ENCODE peak calls at places on chromosomes 3 and 15, in seven cellular contexts. One of them, this sample, is unnamed.

GRCh38 chr3:72488736-72489030 is 359.6 kb downstream of the SHQ1 start:
- DNase-seq in HCT116: no peak
- DNase-seq in GM13977: no peak
- DNase-seq in AG09319: no peak
- DNase-seq in kidney: no peak
- DNase-seq in astrocyte of the spinal cord: peak
- DNase-seq in WTC11: no peak
- DNase-seq in this sample: no peak

GRCh38 chr3:191143224-191143623 is 55.8 kb upstream of the OSTN start:
- DNase-seq in HCT116: no peak
- DNase-seq in GM13977: no peak
- DNase-seq in AG09319: no peak
- DNase-seq in kidney: no peak
- DNase-seq in astrocyte of the spinal cord: no peak
- DNase-seq in WTC11: no peak
- DNase-seq in this sample: no peak

GRCh38 chr15:47194718-47195117 is 522.6 kb upstream of the SEMA6D start:
- DNase-seq in HCT116: no peak
- DNase-seq in GM13977: no peak
- DNase-seq in AG09319: peak
- DNase-seq in kidney: no peak
- DNase-seq in astrocyte of the spinal cord: peak
- DNase-seq in WTC11: no peak
- DNase-seq in this sample: no peak

GRCh38 chr15:51849866-51850265 is 20.4 kb downstream of the TMOD3 start:
- DNase-seq in HCT116: no peak
- DNase-seq in GM13977: no peak
- DNase-seq in AG09319: no peak
- DNase-seq in kidney: no peak
- DNase-seq in astrocyte of the spinal cord: no peak
- DNase-seq in WTC11: no peak
- DNase-seq in this sample: no peak

GRCh38 chr3:58899159-58899952 is 150.5 kb downstream of the CFAP20DC start:
- DNase-seq in HCT116: no peak
- DNase-seq in GM13977: no peak
- DNase-seq in AG09319: peak
- DNase-seq in kidney: peak
- DNase-seq in astrocyte of the spinal cord: peak
- DNase-seq in WTC11: no peak
- DNase-seq in this sample: peak

GRCh38 chr3:97940034-97940433 is 32.2 kb downstream of the RIOX2 start:
- DNase-seq in HCT116: peak
- DNase-seq in GM13977: no peak
- DNase-seq in AG09319: no peak
- DNase-seq in kidney: no peak
- DNase-seq in astrocyte of the spinal cord: no peak
- DNase-seq in WTC11: no peak
- DNase-seq in this sample: no peak

GRCh38 chr15:66472176-66472999 is 25.2 kb downstream of the SNAPC5 start:
- DNase-seq in HCT116: no peak
- DNase-seq in GM13977: peak
- DNase-seq in AG09319: peak
- DNase-seq in kidney: no peak
- DNase-seq in astrocyte of the spinal cord: peak
- DNase-seq in WTC11: no peak
- DNase-seq in this sample: peak

GRCh38 chr3:51715231-51716058 is 8.6 kb downstream of the GRM2 start:
- DNase-seq in HCT116: no peak
- DNase-seq in GM13977: no peak
- DNase-seq in AG09319: no peak
- DNase-seq in kidney: peak
- DNase-seq in astrocyte of the spinal cord: no peak
- DNase-seq in WTC11: peak
- DNase-seq in this sample: no peak

GRCh38 chr3:9947025-9947995 is 4.9 kb downstream of the PRRT3 start:
- DNase-seq in HCT116: peak
- DNase-seq in GM13977: no peak
- DNase-seq in AG09319: no peak
- DNase-seq in kidney: peak
- DNase-seq in astrocyte of the spinal cord: peak
- DNase-seq in WTC11: peak
- DNase-seq in this sample: peak

GRCh38 chr15:38671675-38672141 is 107.1 kb upstream of the RASGRP1 start:
- DNase-seq in HCT116: no peak
- DNase-seq in GM13977: no peak
- DNase-seq in AG09319: no peak
- DNase-seq in kidney: no peak
- DNase-seq in astrocyte of the spinal cord: no peak
- DNase-seq in WTC11: no peak
- DNase-seq in this sample: no peak

GRCh38 chr15:59296181-59296617 is 76.5 kb downstream of the MYO1E start:
- DNase-seq in HCT116: no peak
- DNase-seq in GM13977: no peak
- DNase-seq in AG09319: no peak
- DNase-seq in kidney: no peak
- DNase-seq in astrocyte of the spinal cord: peak
- DNase-seq in WTC11: no peak
- DNase-seq in this sample: no peak

GRCh38 chr3:166123576-166123975 is 286.4 kb upstream of the BCHE start:
- DNase-seq in HCT116: no peak
- DNase-seq in GM13977: no peak
- DNase-seq in AG09319: no peak
- DNase-seq in kidney: no peak
- DNase-seq in astrocyte of the spinal cord: peak
- DNase-seq in WTC11: no peak
- DNase-seq in this sample: no peak

GRCh38 chr3:132756108-132756650 is 34.0 kb upstream of the NPHP3 start:
- DNase-seq in HCT116: no peak
- DNase-seq in GM13977: no peak
- DNase-seq in AG09319: no peak
- DNase-seq in kidney: no peak
- DNase-seq in astrocyte of the spinal cord: no peak
- DNase-seq in WTC11: no peak
- DNase-seq in this sample: no peak

GRCh38 chr3:35970793-35971192 is 331.5 kb downstream of the ARPP21 start:
- DNase-seq in HCT116: no peak
- DNase-seq in GM13977: no peak
- DNase-seq in AG09319: no peak
- DNase-seq in kidney: no peak
- DNase-seq in astrocyte of the spinal cord: no peak
- DNase-seq in WTC11: no peak
- DNase-seq in this sample: no peak

GRCh38 chr3:13495921-13496723 is 16.0 kb downstream of the HDAC11 start:
- DNase-seq in HCT116: peak
- DNase-seq in GM13977: peak
- DNase-seq in AG09319: peak
- DNase-seq in kidney: peak
- DNase-seq in astrocyte of the spinal cord: peak
- DNase-seq in WTC11: peak
- DNase-seq in this sample: peak

GRCh38 chr15:67878647-67879293 is 38.9 kb upstream of the RNU6-1 start:
- DNase-seq in HCT116: no peak
- DNase-seq in GM13977: no peak
- DNase-seq in AG09319: no peak
- DNase-seq in kidney: no peak
- DNase-seq in astrocyte of the spinal cord: no peak
- DNase-seq in WTC11: no peak
- DNase-seq in this sample: no peak

GRCh38 chr3:11584570-11584969 is 59.1 kb downstream of the VGLL4 start:
- DNase-seq in HCT116: no peak
- DNase-seq in GM13977: no peak
- DNase-seq in AG09319: no peak
- DNase-seq in kidney: no peak
- DNase-seq in astrocyte of the spinal cord: no peak
- DNase-seq in WTC11: no peak
- DNase-seq in this sample: no peak

GRCh38 chr3:157063926-157064325 is 96.0 kb downstream of the CCNL1 start:
- DNase-seq in HCT116: no peak
- DNase-seq in GM13977: no peak
- DNase-seq in AG09319: peak
- DNase-seq in kidney: no peak
- DNase-seq in astrocyte of the spinal cord: peak
- DNase-seq in WTC11: no peak
- DNase-seq in this sample: no peak

GRCh38 chr3:157856078-157856939 is 249.9 kb downstream of the SHOX2 start:
- DNase-seq in HCT116: peak
- DNase-seq in GM13977: no peak
- DNase-seq in AG09319: no peak
- DNase-seq in kidney: no peak
- DNase-seq in astrocyte of the spinal cord: no peak
- DNase-seq in WTC11: no peak
- DNase-seq in this sample: no peak

GRCh38 chr3:36693670-36694069 is 70.7 kb downstream of the DCLK3 start:
- DNase-seq in HCT116: no peak
- DNase-seq in GM13977: no peak
- DNase-seq in AG09319: no peak
- DNase-seq in kidney: no peak
- DNase-seq in astrocyte of the spinal cord: no peak
- DNase-seq in WTC11: no peak
- DNase-seq in this sample: no peak

GRCh38 chr15:31255732-31256384 is 70.8 kb upstream of the KLF13 start:
- DNase-seq in HCT116: no peak
- DNase-seq in GM13977: peak
- DNase-seq in AG09319: no peak
- DNase-seq in kidney: peak
- DNase-seq in astrocyte of the spinal cord: no peak
- DNase-seq in WTC11: no peak
- DNase-seq in this sample: no peak

GRCh38 chr15:36469567-36469966 is 109.9 kb upstream of the CDIN1 start:
- DNase-seq in HCT116: no peak
- DNase-seq in GM13977: no peak
- DNase-seq in AG09319: no peak
- DNase-seq in kidney: no peak
- DNase-seq in astrocyte of the spinal cord: peak
- DNase-seq in WTC11: no peak
- DNase-seq in this sample: no peak

GRCh38 chr15:38040615-38041014 is 106.2 kb downstream of the TMCO5A start:
- DNase-seq in HCT116: no peak
- DNase-seq in GM13977: no peak
- DNase-seq in AG09319: no peak
- DNase-seq in kidney: no peak
- DNase-seq in astrocyte of the spinal cord: no peak
- DNase-seq in WTC11: no peak
- DNase-seq in this sample: no peak

GRCh38 chr3:127556565-127556964 is 34.0 kb downstream of the TPRA1 start:
- DNase-seq in HCT116: no peak
- DNase-seq in GM13977: no peak
- DNase-seq in AG09319: no peak
- DNase-seq in kidney: peak
- DNase-seq in astrocyte of the spinal cord: no peak
- DNase-seq in WTC11: peak
- DNase-seq in this sample: peak
- TF ChIP-seq CTCF in HCT116: peak
- TF ChIP-seq CTCF in GM13977: no peak
- TF ChIP-seq CTCF in AG09319: peak
- TF ChIP-seq CTCF in kidney: no peak
- TF ChIP-seq CTCF in astrocyte of the spinal cord: peak
- TF ChIP-seq CTCF in WTC11: no peak
- TF ChIP-seq CTCF in this sample: no peak

GRCh38 chr3:109113361-109113760 is 4.6 kb downstream of the MORC1 start:
- DNase-seq in HCT116: no peak
- DNase-seq in GM13977: no peak
- DNase-seq in AG09319: no peak
- DNase-seq in kidney: no peak
- DNase-seq in astrocyte of the spinal cord: no peak
- DNase-seq in WTC11: no peak
- DNase-seq in this sample: no peak

GRCh38 chr3:109118584-109118983 is 650 bp upstream of the MORC1 start:
- DNase-seq in HCT116: no peak
- DNase-seq in GM13977: no peak
- DNase-seq in AG09319: no peak
- DNase-seq in kidney: no peak
- DNase-seq in astrocyte of the spinal cord: no peak
- DNase-seq in WTC11: no peak
- DNase-seq in this sample: no peak

GRCh38 chr3:109115451-109115850 is 2.5 kb downstream of the MORC1 start:
- DNase-seq in HCT116: no peak
- DNase-seq in GM13977: no peak
- DNase-seq in AG09319: no peak
- DNase-seq in kidney: no peak
- DNase-seq in astrocyte of the spinal cord: peak
- DNase-seq in WTC11: no peak
- DNase-seq in this sample: no peak

GRCh38 chr3:109114746-109115145 is 3.2 kb downstream of the MORC1 start:
- DNase-seq in HCT116: no peak
- DNase-seq in GM13977: no peak
- DNase-seq in AG09319: no peak
- DNase-seq in kidney: no peak
- DNase-seq in astrocyte of the spinal cord: no peak
- DNase-seq in WTC11: no peak
- DNase-seq in this sample: no peak

DNA sequence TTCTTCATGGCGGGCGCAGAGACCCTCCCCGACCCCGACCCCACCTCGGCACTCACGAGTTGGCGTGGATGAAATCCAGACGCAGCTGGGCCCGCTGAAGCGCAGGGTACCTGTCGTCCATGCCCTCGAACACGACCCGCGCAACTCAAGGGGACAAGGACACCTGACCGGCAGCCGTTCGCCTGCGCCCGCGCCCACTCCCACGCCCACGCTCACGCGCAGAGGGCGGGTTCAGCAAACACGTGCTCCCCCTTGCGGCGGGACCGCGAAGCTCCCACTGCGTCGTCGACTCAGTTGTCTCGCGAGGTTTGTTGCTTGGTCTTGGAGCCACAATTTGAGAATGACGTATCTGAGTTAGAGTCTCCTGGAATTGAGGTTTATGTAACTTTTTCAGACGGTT is at the start of gene MORC1:
- DNase-seq in HCT116: no peak
- DNase-seq in GM13977: no peak
- DNase-seq in AG09319: no peak
- DNase-seq in kidney: peak
- DNase-seq in astrocyte of the spinal cord: no peak
- DNase-seq in WTC11: peak
- DNase-seq in this sample: no peak
- TF ChIP-seq CTCF in HCT116: no peak
- TF ChIP-seq CTCF in GM13977: no peak
- TF ChIP-seq CTCF in AG09319: no peak
- TF ChIP-seq CTCF in kidney: no peak
- TF ChIP-seq CTCF in astrocyte of the spinal cord: no peak
- TF ChIP-seq CTCF in WTC11: no peak
- TF ChIP-seq CTCF in this sample: no peak

GRCh38 chr3:167859610-167860009 is 124.1 kb downstream of the SERPINI1 start:
- DNase-seq in HCT116: no peak
- DNase-seq in GM13977: no peak
- DNase-seq in AG09319: no peak
- DNase-seq in kidney: no peak
- DNase-seq in astrocyte of the spinal cord: no peak
- DNase-seq in WTC11: no peak
- DNase-seq in this sample: no peak
- TF ChIP-seq CTCF in HCT116: no peak
- TF ChIP-seq CTCF in GM13977: no peak
- TF ChIP-seq CTCF in AG09319: no peak
- TF ChIP-seq CTCF in kidney: no peak
- TF ChIP-seq CTCF in astrocyte of the spinal cord: no peak
- TF ChIP-seq CTCF in WTC11: no peak
- TF ChIP-seq CTCF in this sample: no peak

DNA sequence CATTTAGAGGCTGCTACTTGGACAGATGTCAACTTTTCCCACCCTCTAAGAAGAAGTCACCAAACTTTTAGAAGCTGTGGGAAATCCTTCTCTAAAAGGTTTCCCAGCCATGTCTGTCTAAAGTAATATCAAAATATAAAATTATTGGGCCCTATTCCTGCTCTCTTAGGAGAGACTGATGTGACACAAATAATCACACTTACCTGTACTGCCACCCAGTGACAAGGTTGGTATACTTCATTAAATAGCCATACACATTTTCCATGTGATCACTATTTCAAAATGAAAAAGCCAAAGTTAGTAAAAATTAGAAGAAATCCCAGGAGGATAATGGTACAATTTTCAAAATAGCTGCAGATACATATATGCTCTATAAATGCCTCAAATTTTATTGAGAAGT is 12.6 kb downstream of the OSBPL11 start:
- DNase-seq in HCT116: peak
- DNase-seq in GM13977: peak
- DNase-seq in AG09319: no peak
- DNase-seq in kidney: no peak
- DNase-seq in astrocyte of the spinal cord: no peak
- DNase-seq in WTC11: no peak
- DNase-seq in this sample: no peak
- TF ChIP-seq CTCF in HCT116: peak
- TF ChIP-seq CTCF in GM13977: peak
- TF ChIP-seq CTCF in AG09319: no peak
- TF ChIP-seq CTCF in kidney: no peak
- TF ChIP-seq CTCF in astrocyte of the spinal cord: peak
- TF ChIP-seq CTCF in WTC11: no peak
- TF ChIP-seq CTCF in this sample: no peak

This sample was measured in Calu3.